ENCODE peak calls at places on chromosomes 12 and 14, in six cellular contexts. R is NCI-H1694 treated with DMSO at 0.1 percent for 48 hours; F is activated T-cell treated with anti-CD3 and anti-CD28 coated beads, Interleukin-2, amount 50 U/mL, for 1 hour; Y is NCI-H1092; K is NCI-H1105; V is retina. C is an unnamed sample.

GRCh38 chr12:20409639-20410038 is 41.3 kb downstream of the PDE3A start:
- DNase-seq in R (no peak), F (no peak), Y (no peak), K (no peak), V (no peak), C (no peak)

GRCh38 chr12:32455607-32456063 is 56.3 kb downstream of the FGD4 start:
- DNase-seq in R (peak), F (no peak), Y (peak), K (peak), V (peak), C (no peak)

GRCh38 chr14:22319526-22320352 is 269.3 kb downstream of the DAD1 start:
- DNase-seq in R (peak), F (no peak), Y (peak), K (peak), V (no peak), C (peak)

GRCh38 chr14:105198588-105198987 is 17.5 kb upstream of the NUDT14 start:
- DNase-seq in R (no peak), F (no peak), Y (no peak), K (no peak), V (peak), C (no peak)

GRCh38 chr14:105980224-105980623 is 453.8 kb downstream of the TMEM121 start:
- DNase-seq in R (peak), F (no peak), Y (no peak), K (no peak), V (no peak), C (no peak)

GRCh38 chr12:91778938-91779400 is 366.7 kb downstream of the BTG1 start:
- DNase-seq in R (no peak), F (peak), Y (no peak), K (no peak), V (no peak), C (no peak)

GRCh38 chr12:42332301-42332894 is 6.4 kb downstream of the PPHLN1 start:
- DNase-seq in R (peak), F (no peak), Y (peak), K (peak), V (peak), C (no peak)

GRCh38 chr14:90518075-90518940 is 121.5 kb downstream of the CALM1 start:
- DNase-seq in R (no peak), F (no peak), Y (no peak), K (no peak), V (no peak), C (no peak)

GRCh38 chr14:99715266-99716000 is 31.3 kb downstream of the CYP46A1 start:
- DNase-seq in R (no peak), F (no peak), Y (no peak), K (no peak), V (no peak), C (no peak)

GRCh38 chr14:104602933-104603325 is 1.6 kb downstream of the TMEM179 start:
- DNase-seq in R (no peak), F (no peak), Y (no peak), K (no peak), V (no peak), C (no peak)

GRCh38 chr14:92088494-92088893 is 17.9 kb downstream of the ATXN3 start:
- DNase-seq in R (no peak), F (no peak), Y (no peak), K (no peak), V (no peak), C (no peak)

GRCh38 chr14:52219488-52220084 is 47.9 kb upstream of the PTGDR start:
- DNase-seq in R (no peak), F (no peak), Y (no peak), K (no peak), V (no peak), C (no peak)

GRCh38 chr12:54019924-54020586 is 8.2 kb upstream of the HOXC6 start:
- DNase-seq in R (no peak), F (no peak), Y (no peak), K (no peak), V (no peak), C (no peak)

GRCh38 chr14:64465856-64466554 is 706 bp downstream of the AKAP5 start:
- DNase-seq in R (peak), F (no peak), Y (peak), K (peak), V (no peak), C (no peak)

GRCh38 chr14:65239897-65240296 is 137.6 kb upstream of the MAX start:
- DNase-seq in R (no peak), F (no peak), Y (no peak), K (no peak), V (no peak), C (no peak)

GRCh38 chr12:54641554-54641953 is 6.6 kb downstream of the DCD start:
- DNase-seq in R (no peak), F (no peak), Y (no peak), K (no peak), V (no peak), C (no peak)

GRCh38 chr14:92922883-92923743 is at the start of gene CHGA:
- DNase-seq in R (peak), F (peak), Y (peak), K (peak), V (peak), C (peak)

GRCh38 chr14:24556756-24557155 is 19.3 kb downstream of the CTSG start:
- DNase-seq in R (no peak), F (no peak), Y (no peak), K (no peak), V (no peak), C (no peak)

GRCh38 chr12:122990961-122991622 is 10.6 kb downstream of the ARL6IP4 start:
- DNase-seq in R (no peak), F (no peak), Y (no peak), K (no peak), V (no peak), C (no peak)

GRCh38 chr12:124683725-124684124 is 116.3 kb upstream of the NCOR2 start:
- DNase-seq in R (no peak), F (no peak), Y (no peak), K (no peak), V (no peak), C (no peak)

GRCh38 chr14:74984241-74985027 is 18.3 kb upstream of the EIF2B2 start:
- DNase-seq in R (no peak), F (no peak), Y (no peak), K (no peak), V (no peak), C (no peak)

GRCh38 chr14:61562321-61563161 is 132.8 kb upstream of the HIF1A start:
- DNase-seq in R (no peak), F (no peak), Y (no peak), K (no peak), V (no peak), C (no peak)

GRCh38 chr12:76450690-76451089 is 102.5 kb upstream of the BBS10 start:
- DNase-seq in R (no peak), F (no peak), Y (no peak), K (no peak), V (no peak), C (no peak)

GRCh38 chr14:59278111-59278510 is 89.6 kb downstream of the DAAM1 start:
- DNase-seq in R (no peak), F (no peak), Y (no peak), K (no peak), V (no peak), C (no peak)

GRCh38 chr12:107360472-107360871 is 267.1 kb upstream of the CRY1 start:
- DNase-seq in R (no peak), F (no peak), Y (no peak), K (no peak), V (no peak), C (no peak)

GRCh38 chr12:13203028-13203922 is 6.7 kb downstream of the EMP1 start:
- DNase-seq in R (no peak), F (no peak), Y (no peak), K (no peak), V (no peak), C (no peak)

GRCh38 chr14:75487155-75487671 is 35.1 kb upstream of the BATF start:
- DNase-seq in R (no peak), F (no peak), Y (no peak), K (no peak), V (no peak), C (no peak)

GRCh38 chr14:36520601-36521525 is 831 bp upstream of the NKX2-1 start:
- DNase-seq in R (peak), F (no peak), Y (peak), K (peak), V (peak), C (no peak)

GRCh38 chr12:95996034-95996658 is at the start of gene HAL:
- DNase-seq in R (no peak), F (no peak), Y (no peak), K (no peak), V (no peak), C (no peak)

GRCh38 chr12:113392988-113393579 is 10.6 kb downstream of the SDS start:
- DNase-seq in R (no peak), F (no peak), Y (no peak), K (no peak), V (no peak), C (no peak)

GRCh38 chr14:74910556-74910955 is 12.5 kb downstream of the RPS6KL1 start:
- DNase-seq in R (no peak), F (no peak), Y (no peak), K (no peak), V (no peak), C (no peak)

GRCh38 chr14:55438066-55438683 is 2.2 kb downstream of the TBPL2 start:
- DNase-seq in R (peak), F (no peak), Y (peak), K (peak), V (no peak), C (no peak)

GRCh38 chr14:25090716-25091454 is 40.9 kb upstream of the STXBP6 start:
- DNase-seq in R (no peak), F (no peak), Y (no peak), K (no peak), V (no peak), C (peak)

GRCh38 chr12:66862586-66862985 is 183.7 kb upstream of the GRIP1 start:
- DNase-seq in R (no peak), F (no peak), Y (no peak), K (no peak), V (no peak), C (no peak)

GRCh38 chr12:851913-852312 is 97.6 kb downstream of the RAD52 start:
- DNase-seq in R (no peak), F (no peak), Y (no peak), K (no peak), V (no peak), C (no peak)

GRCh38 chr12:128298091-128298490 is 31.1 kb downstream of the TMEM132C start:
- DNase-seq in R (no peak), F (no peak), Y (no peak), K (no peak), V (no peak), C (no peak)